ENCODE peak calls at places on chromosomes 7 and 10, in six cellular contexts. G is SK-N-SH, I is GM23248, E is PC-3, A is HCT116, W is MM.1S. F is an unnamed sample.

GRCh38 chr7:12322287-12322902 is 81.3 kb downstream of the VWDE start:
- DNase-seq in E (peak), I (peak), G (peak), A (peak), W (peak), F (no peak)

GRCh38 chr7:6375346-6376101 is 72.2 kb downstream of the DAGLB start:
- DNase-seq in E (peak), W (no peak), G (no peak), A (no peak), I (peak), F (peak)

GRCh38 chr10:18060217-18060616 is 80.0 kb upstream of the CACNB2 start:
- DNase-seq in E (no peak), I (peak), G (peak), W (no peak), A (no peak), F (no peak)

GRCh38 chr10:71999360-72000072 is 35.3 kb downstream of the CHST3 start:
- DNase-seq in G (peak), A (no peak), I (peak), W (no peak), E (no peak), F (peak)

GRCh38 chr10:104123397-104123796 is 1.4 kb downstream of the SFR1 start:
- DNase-seq in G (peak), A (no peak), I (peak), E (peak), W (peak), F (no peak)

GRCh38 chr7:14685112-14685511 is 217.4 kb downstream of the DGKB start:
- DNase-seq in E (no peak), G (no peak), W (no peak), I (no peak), A (no peak), F (no peak)

GRCh38 chr10:82313401-82313800 is 438.4 kb downstream of the NRG3 start:
- DNase-seq in A (no peak), E (no peak), G (no peak), I (no peak), W (no peak), F (no peak)

GRCh38 chr10:124345521-124345920 is 73.2 kb downstream of the OAT start:
- DNase-seq in A (no peak), E (no peak), I (no peak), W (no peak), G (no peak), F (no peak)

GRCh38 chr7:30888783-30889182 is 22.9 kb upstream of the AQP1 start:
- DNase-seq in E (peak), A (no peak), G (no peak), W (no peak), I (peak), F (no peak)

GRCh38 chr7:71974611-71975010 is 437.5 kb downstream of the CALN1 start:
- DNase-seq in G (no peak), I (no peak), E (no peak), W (no peak), A (no peak), F (no peak)

GRCh38 chr7:577278-577665 is 57.6 kb upstream of the PDGFA start:
- DNase-seq in E (no peak), A (no peak), W (no peak), I (no peak), G (no peak), F (no peak)
- TF ChIP-seq EZH2phosphoT487 in E (no peak), A (no peak), W (no peak), I (no peak), G (no peak), F (no peak)

GRCh38 chr10:127832456-127832855 is 60.3 kb downstream of the CLRN3 start:
- DNase-seq in W (peak), E (no peak), A (no peak), I (no peak), G (no peak), F (no peak)
- H3K9ac ChIP-seq in W (no peak), E (no peak), A (no peak), I (no peak), G (no peak), F (no peak)

GRCh38 chr7:157228864-157229422 is 90.2 kb downstream of the UBE3C start:
- DNase-seq in A (no peak), G (peak), E (peak), I (peak), W (peak), F (peak)

GRCh38 chr7:157234271-157234670 is 95.5 kb downstream of the UBE3C start:
- DNase-seq in E (no peak), W (no peak), G (peak), A (no peak), I (peak), F (no peak)

GRCh38 chr7:157235357-157236018 is 96.8 kb downstream of the UBE3C start:
- DNase-seq in E (peak), I (peak), A (no peak), W (no peak), G (no peak), F (no peak)

GRCh38 chr7:157238087-157238486 is 98.7 kb upstream of the DNAJB6 start:
- DNase-seq in A (no peak), G (peak), I (no peak), E (no peak), W (no peak), F (no peak)

DNA sequence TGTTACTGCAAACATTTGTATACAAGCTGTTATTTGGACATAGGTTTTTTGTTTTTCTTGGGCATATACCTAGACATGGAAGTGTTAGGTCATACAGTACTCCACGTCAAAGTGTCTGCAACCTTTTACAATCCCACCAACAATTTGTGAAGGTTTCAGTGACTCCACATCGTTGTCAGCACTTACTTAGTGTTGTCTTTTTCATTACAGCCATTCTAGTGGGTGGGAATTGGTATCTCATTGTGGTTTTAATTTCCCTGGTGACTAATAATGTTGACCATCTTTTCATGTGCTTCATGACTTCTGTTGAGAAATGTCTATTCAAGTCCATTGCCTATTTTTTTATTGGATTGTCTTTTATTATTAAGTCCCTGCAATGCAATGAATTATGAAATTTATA is 95.0 kb downstream of the UBE3C start:
- DNase-seq in G (no peak), I (peak), W (no peak), E (peak), A (no peak), F (no peak)
- TF ChIP-seq EZH2phosphoT487 in G (no peak), I (peak), W (no peak), E (no peak), A (no peak), F (no peak)

GRCh38 chr10:59970396-59971368 is 64.3 kb upstream of the CCDC6 start:
- DNase-seq in E (no peak), W (no peak), A (no peak), G (no peak), I (no peak), F (no peak)
- H3K9ac ChIP-seq in E (no peak), W (no peak), A (no peak), G (no peak), I (no peak), F (no peak)

DNA sequence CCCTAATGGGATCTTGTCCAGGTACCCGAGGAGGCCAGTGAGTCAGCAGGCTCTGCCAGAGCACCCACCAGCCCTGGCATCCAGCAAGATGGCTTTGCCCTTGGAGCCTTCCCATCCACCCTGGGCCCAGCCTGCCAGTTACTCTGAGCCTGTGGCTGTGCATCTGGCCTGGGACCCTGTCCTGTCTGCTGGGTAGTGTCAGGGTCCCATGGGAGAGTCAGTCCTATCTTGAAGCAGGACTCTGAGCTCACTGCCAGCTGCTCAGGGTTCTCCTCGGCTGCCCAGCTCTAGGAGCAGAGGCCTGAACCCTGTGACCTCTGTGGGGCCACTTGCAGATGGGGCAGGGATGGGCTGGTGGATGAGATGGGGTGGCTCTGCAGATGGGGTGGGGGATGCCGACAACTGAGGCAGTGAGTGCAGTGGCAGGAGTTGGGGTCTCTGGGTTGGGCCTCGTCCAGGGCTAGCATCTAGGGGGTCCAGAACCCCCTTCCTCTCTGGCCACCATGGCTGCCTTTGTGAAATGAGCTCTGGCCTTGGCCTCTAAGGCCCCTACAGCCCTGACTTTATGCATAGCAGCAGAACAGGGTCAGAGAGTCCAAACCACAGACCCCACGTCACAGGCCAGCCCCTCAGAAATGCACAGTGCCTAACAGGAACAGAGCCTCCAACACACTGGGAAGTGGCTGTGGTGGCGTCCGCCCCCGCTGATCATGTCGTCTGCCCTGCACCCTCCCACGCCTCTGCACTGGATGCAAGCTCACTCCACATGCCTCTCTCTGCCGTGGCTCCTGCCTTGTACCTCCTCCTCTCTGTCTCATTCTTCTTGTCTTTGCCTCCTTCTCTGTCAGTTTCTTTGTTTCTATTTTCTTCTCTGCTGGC is 88.1 kb upstream of the RET start:
- DNase-seq in W (no peak), G (peak), E (no peak), I (no peak), A (no peak), F (no peak)
- TF ChIP-seq EZH2phosphoT487 in W (no peak), G (no peak), E (no peak), I (no peak), A (no peak), F (no peak)

F was measured in neural progenitor cell.